ENCODE peak calls at places on chromosomes 7 and 10, in seven cellular contexts. L, D, Y, R, P, M and S are unnamed samples.

GRCh38 chr7:4236389-4236788 is 445.7 kb upstream of the FOXK1 start:
- DNase-seq in P (no peak), D (no peak), Y (no peak), M (no peak), R (no peak), L (no peak), S (no peak)

GRCh38 chr10:133442967-133443924 is 10.5 kb upstream of the SCART1 start:
- DNase-seq in R (no peak), D (no peak), P (no peak), Y (no peak), M (no peak), L (no peak), S (peak; percentile 70)

GRCh38 chr7:2934211-2934731 is 90.2 kb upstream of the GNA12 start:
- DNase-seq in M (peak; percentile 73), L (no peak), P (no peak), D (no peak), R (no peak), Y (no peak), S (peak; percentile 61)

GRCh38 chr10:103668351-103669242 is 175.1 kb downstream of the NEURL1 start:
- DNase-seq in Y (no peak), L (peak; percentile 31), D (no peak), P (no peak), M (no peak), R (no peak), S (peak; percentile 87)

GRCh38 chr7:156104501-156105336 is 292.5 kb upstream of the SHH start:
- DNase-seq in Y (no peak), P (no peak), D (no peak), M (no peak), L (no peak), R (no peak), S (no peak)

GRCh38 chr10:131195552-131196159 is 115.9 kb downstream of the TCERG1L start:
- DNase-seq in D (no peak), P (no peak), M (no peak), Y (no peak), L (no peak), R (no peak), S (peak; percentile 61)

GRCh38 chr7:37945336-37945735 is 24.9 kb downstream of the EPDR1 start:
- DNase-seq in D (no peak), P (no peak), R (no peak), Y (no peak), M (no peak), L (no peak), S (no peak)

GRCh38 chr7:153910604-153911003 is 141.6 kb upstream of the DPP6 start:
- DNase-seq in D (no peak), Y (no peak), L (no peak), M (no peak), R (no peak), P (no peak), S (no peak)

GRCh38 chr7:148963583-148964509 is 64.5 kb downstream of the PDIA4 start:
- DNase-seq in M (no peak), L (peak; percentile 34), Y (no peak), D (no peak), R (no peak), P (no peak), S (no peak)

GRCh38 chr10:49474901-49475300 is 64.0 kb downstream of the ERCC6 start:
- DNase-seq in L (no peak), Y (no peak), M (no peak), P (no peak), D (no peak), R (no peak), S (no peak)

GRCh38 chr10:113473851-113474250 is 79.0 kb upstream of the HABP2 start:
- DNase-seq in M (no peak), R (no peak), L (no peak), Y (no peak), D (no peak), P (no peak), S (no peak)

GRCh38 chr7:116630357-116630756 is 41.6 kb upstream of the MET start:
- DNase-seq in P (no peak), R (no peak), M (no peak), D (no peak), L (no peak), Y (no peak), S (no peak)

GRCh38 chr10:73876971-73877370 is 2.6 kb upstream of the CAMK2G start:
- DNase-seq in D (no peak), R (no peak), P (no peak), L (no peak), M (peak; percentile 42), Y (no peak), S (no peak)

GRCh38 chr7:38660427-38661099 is 29.4 kb upstream of the AMPH start:
- DNase-seq in L (peak; percentile 54), Y (no peak), R (no peak), M (peak; percentile 49), P (no peak), D (peak; percentile 27), S (peak; percentile 81)

GRCh38 chr10:88934900-88935672 is 17.5 kb downstream of the ACTA2 start:
- DNase-seq in L (peak; percentile 82), P (peak; percentile 82), R (peak; percentile 43), M (peak; percentile 63), D (no peak), Y (peak; percentile 44), S (peak; percentile 78)

GRCh38 chr10:52652431-52653220 is 120.0 kb downstream of the MBL2 start:
- DNase-seq in D (no peak), R (no peak), M (no peak), L (peak; percentile 70), Y (no peak), P (peak; percentile 89), S (no peak)

GRCh38 chr7:25456467-25457171 is 228.3 kb upstream of the NPVF start:
- DNase-seq in R (no peak), Y (no peak), M (no peak), L (peak; percentile 20), P (no peak), D (no peak), S (no peak)

GRCh38 chr7:86951895-86952294 is 107.6 kb downstream of the ELAPOR2 start:
- DNase-seq in L (no peak), M (no peak), Y (no peak), R (no peak), D (no peak), P (no peak), S (no peak)

GRCh38 chr7:45099891-45100760 is 11.4 kb upstream of the NACAD start:
- DNase-seq in Y (no peak), R (no peak), P (no peak), D (no peak), L (no peak), M (no peak), S (peak; percentile 73)

GRCh38 chr7:143978585-143978984 is 21.5 kb upstream of the OR6B1 start:
- DNase-seq in L (no peak), R (no peak), D (no peak), P (no peak), Y (no peak), M (no peak), S (no peak)

GRCh38 chr10:69567920-69568319 is 5.3 kb downstream of the NEUROG3 start:
- DNase-seq in D (no peak), M (no peak), Y (no peak), L (no peak), R (no peak), P (no peak), S (no peak)

GRCh38 chr7:191105-192034 is 1.0 kb upstream of the FAM20C start:
- DNase-seq in L (peak; percentile 50), Y (no peak), P (peak; percentile 28), D (peak; percentile 62), R (no peak), M (peak; percentile 68), S (no peak)

GRCh38 chr10:129728246-129728820 is 235.7 kb downstream of the EBF3 start:
- DNase-seq in Y (no peak), L (no peak), M (no peak), R (no peak), P (no peak), D (no peak), S (peak; percentile 68)

GRCh38 chr10:42876476-42876875 is 93.9 kb downstream of the BMS1 start:
- DNase-seq in R (no peak), D (no peak), P (no peak), L (no peak), Y (no peak), M (no peak), S (no peak)

GRCh38 chr7:26250239-26250638 is 41.4 kb upstream of the SNX10 start:
- DNase-seq in L (no peak), Y (no peak), P (no peak), M (no peak), R (no peak), D (no peak), S (no peak)

GRCh38 chr10:74824184-74825032 is 2.0 kb upstream of the KAT6B start:
- DNase-seq in M (no peak), P (no peak), Y (no peak), D (no peak), L (no peak), R (peak; percentile 13), S (peak; percentile 85)

GRCh38 chr10:92829042-92829785 is 19.1 kb upstream of the EXOC6 start:
- DNase-seq in L (no peak), P (no peak), M (no peak), R (no peak), D (no peak), Y (no peak), S (no peak)

GRCh38 chr7:145168879-145169278 is 333.0 kb upstream of the TPK1 start:
- DNase-seq in P (no peak), Y (no peak), M (no peak), L (no peak), R (no peak), D (no peak), S (no peak)

GRCh38 chr7:48522692-48523091 is 351.4 kb downstream of the ABCA13 start:
- DNase-seq in L (no peak), D (no peak), Y (no peak), R (no peak), P (no peak), M (no peak), S (no peak)

GRCh38 chr7:28481131-28481926 is 69.0 kb downstream of the CREB5 start:
- DNase-seq in R (no peak), M (no peak), Y (no peak), L (no peak), P (no peak), D (no peak), S (no peak)

GRCh38 chr10:112750427-112751167 is 199.4 kb upstream of the TCF7L2 start:
- DNase-seq in M (no peak), D (no peak), R (no peak), L (no peak), Y (no peak), P (no peak), S (no peak)

GRCh38 chr7:99740573-99741437 is 5.8 kb upstream of the CYP3A7 start:
- DNase-seq in P (no peak), D (no peak), Y (no peak), M (no peak), R (no peak), L (no peak), S (no peak)

GRCh38 chr10:117734626-117735405 is 192.3 kb downstream of the EMX2 start:
- DNase-seq in Y (no peak), R (no peak), D (no peak), L (no peak), M (no peak), P (no peak), S (no peak)

GRCh38 chr7:105521027-105521730 is 892 bp downstream of the PUS7 start:
- DNase-seq in L (peak; percentile 69), R (no peak), P (no peak), Y (peak; percentile 32), M (peak; percentile 66), D (peak; percentile 78), S (peak; percentile 87)

GRCh38 chr10:98377001-98377400 is 38.0 kb downstream of the PYROXD2 start:
- DNase-seq in Y (no peak), R (no peak), D (no peak), P (no peak), M (no peak), L (no peak), S (no peak)

GRCh38 chr7:43636093-43636492 is 53.2 kb downstream of the STK17A start:
- DNase-seq in L (no peak), Y (no peak), P (no peak), M (no peak), D (no peak), R (no peak), S (no peak)